ENCODE peak calls at places on chromosomes 11 and 22, in six cellular contexts. D is GM23248, Z is HCT116, K is HL-60, V is heart left ventricle, N is dorsolateral prefrontal cortex. X is an unnamed sample. For H3K27me3, the result is how much of the 10 kb centered on the place peaks cover.

GRCh38 chr22:39314251-39314971 is 5.0 kb downstream of the RPL3 start:
- DNase-seq in Z (no peak), V (peak), D (peak), K (peak), N (no peak), X (no peak)

GRCh38 chr11:45110562-45110961 is 35.9 kb upstream of the PRDM11 start:
- DNase-seq in Z (peak), D (peak), N (no peak), V (no peak), K (peak), X (no peak)

GRCh38 chr11:101745756-101746155 is 161.9 kb upstream of the TRPC6 start:
- DNase-seq in Z (no peak), D (no peak), V (no peak), K (no peak), N (no peak), X (no peak)

GRCh38 chr11:121661796-121662508 is 209.2 kb upstream of the SORL1-AS1 start:
- DNase-seq in D (peak), V (no peak), N (no peak), Z (no peak), K (no peak), X (no peak)

GRCh38 chr11:27285761-27286160 is 77.3 kb downstream of the CCDC34 start:
- DNase-seq in K (no peak), D (no peak), V (no peak), N (no peak), Z (no peak), X (no peak)

GRCh38 chr11:27201454-27202302 is 161.1 kb downstream of the BBOX1 start:
- DNase-seq in D (peak), K (no peak), V (peak), Z (no peak), N (no peak), X (peak)

GRCh38 chr11:68503281-68503687 is 42.7 kb downstream of the PPP6R3 start:
- DNase-seq in D (no peak), N (no peak), K (no peak), V (no peak), Z (no peak), X (no peak)

GRCh38 chr11:35122308-35122707 is 16.7 kb upstream of the CD44 start:
- DNase-seq in K (no peak), D (no peak), Z (no peak), N (no peak), V (no peak), X (no peak)

GRCh38 chr22:35649636-35650250 is 1.5 kb downstream of the APOL6 start:
- DNase-seq in V (no peak), Z (no peak), D (no peak), K (no peak), N (no peak), X (no peak)

GRCh38 chr11:86676533-86677154 is 4.2 kb upstream of the ME3 start:
- DNase-seq in Z (peak), V (no peak), D (peak), N (no peak), K (no peak), X (no peak)

GRCh38 chr11:69656536-69657455 is 15.8 kb downstream of the CCND1 start:
- DNase-seq in N (peak), V (no peak), D (peak), K (no peak), Z (no peak), X (peak)

GRCh38 chr22:47630741-47631534 is 868.5 kb downstream of the TBC1D22A start:
- DNase-seq in Z (no peak), N (no peak), D (no peak), V (no peak), K (no peak), X (no peak)

GRCh38 chr22:44920183-44920582 is 89.6 kb downstream of the PHF21B start:
- DNase-seq in Z (no peak), K (no peak), N (peak), V (no peak), D (no peak), X (no peak)

GRCh38 chr22:41106122-41106968 is 14.0 kb downstream of the EP300 start:
- DNase-seq in V (no peak), K (no peak), Z (no peak), N (no peak), D (no peak), X (no peak)

GRCh38 chr11:134501406-134502152 is 89.5 kb upstream of the B3GAT1 start:
- DNase-seq in D (no peak), V (no peak), K (no peak), Z (no peak), N (no peak), X (no peak)

GRCh38 chr11:70628881-70629844 is 230.8 kb downstream of the CTTN start:
- DNase-seq in Z (no peak), K (no peak), D (no peak), N (peak), V (peak), X (no peak)

GRCh38 chr11:10261821-10262220 is 32.2 kb downstream of the SBF2 start:
- DNase-seq in Z (no peak), D (peak), K (no peak), V (no peak), N (no peak), X (no peak)

GRCh38 chr11:95585752-95586077 is 203.9 kb downstream of the FAM76B start:
- DNase-seq in V (no peak), Z (no peak), N (no peak), K (no peak), D (peak), X (no peak)

GRCh38 chr22:50059881-50060262 is 1.8 kb upstream of the TTLL8 start:
- DNase-seq in K (no peak), V (no peak), Z (no peak), N (no peak), D (no peak), X (no peak)

GRCh38 chr22:50061141-50061823 is 3.2 kb upstream of the TTLL8 start:
- DNase-seq in D (no peak), K (no peak), Z (no peak), V (peak), N (no peak), X (no peak)

GRCh38 chr22:50059185-50059880 is 1.2 kb upstream of the TTLL8 start:
- DNase-seq in N (no peak), D (peak), K (no peak), V (peak), Z (no peak), X (no peak)

GRCh38 chr22:50061824-50062355 is 3.8 kb upstream of the TTLL8 start:
- DNase-seq in K (no peak), V (no peak), D (no peak), Z (no peak), N (no peak), X (no peak)

DNA sequence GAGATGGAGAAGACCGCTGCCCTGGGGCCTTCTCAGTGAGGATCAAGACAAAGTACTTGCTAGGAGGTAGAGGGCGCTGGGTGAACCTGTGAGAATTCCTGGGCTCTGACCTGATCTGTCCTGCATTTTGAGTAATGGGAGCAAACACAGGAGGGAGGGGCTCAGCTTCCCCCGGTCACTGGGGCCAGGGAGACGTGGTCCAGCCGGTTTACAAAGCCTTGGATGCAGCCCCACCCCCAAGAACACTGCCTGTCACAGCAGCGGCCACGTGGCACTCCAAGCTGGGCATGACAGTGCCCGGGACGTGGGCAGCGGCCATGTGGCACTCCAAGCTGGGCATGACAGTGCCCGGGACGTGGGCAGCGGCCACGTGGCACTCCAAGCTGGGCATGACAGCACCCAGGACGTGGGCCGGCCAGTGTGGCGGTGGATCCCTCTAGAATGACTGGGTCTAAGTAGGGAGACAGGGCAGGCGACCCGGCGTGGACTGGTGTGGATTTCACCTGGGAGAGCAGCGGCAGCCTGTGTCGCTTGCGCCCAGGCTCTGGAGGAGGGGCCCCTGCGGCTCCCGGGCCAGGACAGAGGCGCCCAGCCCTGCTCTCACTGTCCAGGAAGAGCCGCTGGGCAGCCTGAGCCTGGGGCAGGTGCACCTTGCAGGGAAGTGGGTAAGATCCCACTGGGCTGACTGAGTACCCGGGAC is 2.5 kb upstream of the TTLL8 start:
- DNase-seq in D (no peak), Z (no peak), K (no peak), V (peak), N (no peak), X (no peak)
- H3K27me3 ChIP-seq in D (under half), Z (under half), K (under half), V (under half), N (under half), X (under half)

GRCh38 chr11:83306385-83307080 is 20.4 kb upstream of the CCDC90B start:
- DNase-seq in K (no peak), D (no peak), N (no peak), V (no peak), Z (no peak), X (no peak)
- H3K4me3 ChIP-seq in K (no peak), D (no peak), N (no peak), V (no peak), Z (no peak), X (no peak)

GRCh38 chr22:22903355-22903777 is 15.8 kb downstream of the IGLL5 start:
- DNase-seq in Z (no peak), N (no peak), V (no peak), K (no peak), D (no peak), X (no peak)

GRCh38 chr22:22902247-22902962 is 14.8 kb downstream of the IGLL5 start:
- DNase-seq in K (no peak), V (no peak), D (no peak), Z (no peak), N (no peak), X (no peak)

GRCh38 chr22:22897947-22898346 is 10.3 kb downstream of the IGLL5 start:
- DNase-seq in K (no peak), D (no peak), V (no peak), Z (no peak), N (peak), X (no peak)

GRCh38 chr22:22897036-22897435 is 9.4 kb downstream of the IGLL5 start:
- DNase-seq in D (no peak), K (no peak), N (peak), Z (no peak), V (no peak), X (no peak)

DNA sequence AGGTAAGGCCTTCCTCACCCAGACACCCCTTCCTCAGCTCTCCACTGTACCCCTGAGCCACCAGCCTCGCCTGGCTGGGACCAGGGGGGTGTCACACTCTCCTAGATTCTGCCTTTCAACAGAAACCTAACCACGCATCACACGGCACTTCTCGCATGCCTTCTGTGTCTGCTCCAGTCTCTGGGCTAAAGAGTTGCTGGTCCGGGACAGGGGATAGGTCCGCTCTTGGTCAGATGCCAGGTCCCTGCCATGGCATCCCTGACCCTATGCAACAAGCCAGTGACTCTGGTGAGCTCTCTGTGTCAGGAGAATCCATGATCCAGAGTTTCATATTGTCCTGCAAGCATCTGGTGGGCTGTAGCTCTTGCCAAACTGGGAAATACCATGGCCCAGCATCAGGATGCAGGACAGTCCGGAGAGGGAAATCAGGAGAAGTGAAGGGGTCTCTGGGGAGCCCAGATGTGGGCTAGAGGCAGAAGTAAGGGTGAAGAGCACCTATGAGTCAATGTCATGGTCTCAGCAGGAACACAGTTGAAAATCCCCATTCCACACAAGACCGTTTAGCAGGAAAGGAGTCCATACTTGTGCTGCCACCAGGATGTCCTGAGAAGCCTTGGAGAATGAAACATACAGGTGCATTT is 14.1 kb downstream of the IGLL5 start:
- DNase-seq in V (no peak), D (no peak), K (no peak), N (no peak), Z (no peak), X (no peak)
- H3K27me3 ChIP-seq in V (under half), D (under half), K (under half), N (under half), Z (under half), X (under half)

GRCh38 chr11:57306941-57307598 is 17.7 kb downstream of the TNKS1BP1 start:
- DNase-seq in Z (no peak), V (no peak), D (no peak), N (no peak), K (no peak), X (no peak)
- H3K4me3 ChIP-seq in Z (no peak), V (no peak), D (no peak), N (no peak), K (no peak), X (peak)

GRCh38 chr11:2169626-2170570 is 1.7 kb downstream of the TH start:
- DNase-seq in N (no peak), Z (no peak), V (no peak), D (no peak), K (no peak), X (no peak)
- H3K27me3 ChIP-seq in N (under half), Z (under half), V (under half), D (under half), K (under half), X (under half)

DNA sequence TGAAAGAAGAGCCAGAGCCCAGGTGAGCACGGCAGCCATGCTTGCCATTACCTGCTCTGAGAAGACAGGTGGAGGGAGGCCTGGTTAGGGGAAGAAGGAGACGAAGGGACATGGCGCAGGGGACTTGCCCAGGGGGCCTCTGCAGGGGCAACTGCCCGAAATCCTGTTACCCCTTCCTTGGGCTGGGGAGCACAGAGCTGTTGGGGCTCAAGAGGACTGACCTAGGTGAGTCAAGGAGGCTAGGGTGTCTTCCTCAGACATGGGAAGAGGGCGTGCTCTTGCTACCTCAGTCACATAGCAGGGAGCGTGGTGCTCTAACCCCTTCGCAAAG is at the start of gene APOA5:
- DNase-seq in V (no peak), Z (no peak), N (no peak), K (no peak), D (no peak), X (no peak)
- H3K4me3 ChIP-seq in V (peak), Z (no peak), N (peak), K (no peak), D (no peak), X (no peak)

GRCh38 chr22:24989541-24989951 is 37.0 kb downstream of the KIAA1671 start:
- DNase-seq in D (no peak), Z (no peak), K (no peak), N (no peak), V (no peak), X (no peak)

GRCh38 chr22:24992946-24993345 is 40.4 kb downstream of the KIAA1671 start:
- DNase-seq in Z (no peak), N (no peak), K (no peak), V (no peak), D (no peak), X (no peak)

GRCh38 chr22:24989135-24989534 is 36.6 kb downstream of the KIAA1671 start:
- DNase-seq in V (no peak), K (no peak), Z (no peak), D (no peak), N (no peak), X (no peak)

GRCh38 chr22:24986816-24987215 is 34.3 kb downstream of the KIAA1671 start:
- DNase-seq in Z (no peak), K (no peak), N (no peak), D (no peak), V (no peak), X (no peak)

DNA sequence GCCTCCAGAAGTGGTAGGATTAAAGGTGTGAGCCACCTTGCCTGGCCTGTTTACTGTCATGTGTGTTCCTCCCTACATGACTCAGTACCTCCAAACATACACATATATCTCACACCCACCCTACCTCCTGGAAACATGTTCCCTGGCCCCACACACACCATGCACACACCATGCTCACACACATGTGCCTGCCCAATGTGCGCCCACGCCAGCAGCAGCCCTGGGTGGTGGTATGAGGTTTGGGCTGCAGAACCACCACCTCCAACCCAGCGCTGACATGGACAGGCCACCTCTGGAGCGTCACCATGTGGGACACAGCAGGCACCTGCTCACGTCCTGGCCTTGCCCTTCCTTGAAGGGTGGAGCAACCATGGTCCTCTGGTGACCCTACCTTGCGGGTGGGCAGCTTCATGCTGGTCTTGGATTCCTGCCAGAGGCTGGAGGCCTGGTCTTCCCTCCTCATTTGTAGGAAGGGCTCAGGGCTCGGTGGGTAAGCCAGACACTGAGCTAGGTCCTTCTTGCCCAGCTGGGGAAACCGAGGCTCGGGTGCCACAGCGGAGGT is 37.9 kb downstream of the KIAA1671 start:
- DNase-seq in K (no peak), D (no peak), Z (no peak), V (no peak), N (no peak), X (no peak)
- H3K27me3 ChIP-seq in K (under half), D (under half), Z (under half), V (under half), N (under half), X (under half)

X was measured in gastrocnemius medialis.